ENCODE peak calls at places on chromosome 4, in ten cellular contexts. L is CD4-positive, alpha-beta memory T cell; T is lung; I is GM04503; Z is LoVo; J is tibial nerve; P is DMS53; F is esophagus muscularis mucosa; G is stimulated activated CD4-positive, alpha-beta T cell treated with anti-CD3 and anti-CD28 coated beads, TNF-alpha, amount 100 ng/mL, for 4 hours; R is hippocampal formation. N is an unnamed sample.

GRCh38 chr4:30833206-30833605 is 113.0 kb downstream of the PCDH7 start:
- DNase-seq in G (no peak), T (no peak), I (no peak), J (no peak), F (no peak), L (no peak), P (no peak), R (no peak), Z (no peak), N (no peak)

GRCh38 chr4:139735381-139736256 is 70.0 kb downstream of the MGST2 start:
- DNase-seq in R (peak), T (no peak), L (no peak), F (no peak), G (no peak), I (no peak), Z (no peak), J (no peak), P (peak), N (no peak)

GRCh38 chr4:148225639-148226038 is 216.6 kb downstream of the NR3C2 start:
- DNase-seq in F (no peak), L (no peak), J (no peak), Z (no peak), P (no peak), R (no peak), I (no peak), G (no peak), T (no peak), N (no peak)

GRCh38 chr4:46955601-46956000 is 37.8 kb downstream of the GABRA4 start:
- DNase-seq in Z (no peak), L (no peak), I (no peak), T (no peak), R (no peak), G (no peak), J (no peak), P (no peak), F (no peak), N (no peak)

GRCh38 chr4:189823611-189824010 is 117.1 kb upstream of the FRG1 start:
- DNase-seq in P (no peak), R (peak), T (no peak), L (no peak), F (peak), Z (no peak), J (no peak), I (no peak), G (no peak), N (no peak)

GRCh38 chr4:168360271-168360670 is 41.7 kb upstream of the DDX60 start:
- DNase-seq in T (no peak), F (no peak), Z (no peak), I (no peak), L (no peak), J (no peak), P (no peak), G (no peak), R (no peak), N (no peak)

GRCh38 chr4:15779336-15779735 is 1.2 kb downstream of the CD38 start:
- DNase-seq in T (peak), Z (no peak), F (no peak), I (no peak), G (no peak), J (no peak), L (no peak), R (peak), P (peak), N (peak)

GRCh38 chr4:1554876-1555265 is 129.2 kb downstream of the FAM53A start:
- DNase-seq in R (no peak), P (peak), G (no peak), Z (peak), J (no peak), F (no peak), I (no peak), L (no peak), T (no peak), N (no peak)

GRCh38 chr4:157514711-157515110 is 294.2 kb downstream of the GRIA2 start:
- DNase-seq in G (no peak), R (no peak), J (no peak), L (no peak), F (no peak), P (peak), T (no peak), I (no peak), Z (no peak), N (no peak)

GRCh38 chr4:30656828-30657227 is 63.3 kb upstream of the PCDH7 start:
- DNase-seq in I (no peak), J (no peak), Z (no peak), P (no peak), G (no peak), T (no peak), R (no peak), L (no peak), F (no peak), N (no peak)

N was measured in renal cortical epithelial cell.